ENCODE peak calls at places on chromosomes 16 and 17, in seven cellular contexts. E is HFF-Myc, U is suprapubic skin, F is esophagus squamous epithelium, O is thyroid gland, N is Caco-2, M is lower leg skin. W is an unnamed sample.

GRCh38 chr17:50926523-50926922 is 60.4 kb upstream of the TOB1 start:
- DNase-seq in E (no peak), N (no peak), O (no peak), F (no peak), U (no peak), M (no peak), W (no peak)

GRCh38 chr17:50508573-50509460 is 578 bp downstream of the MYCBPAP start:
- DNase-seq in M (no peak), O (peak; percentile 58), E (no peak), U (no peak), F (no peak), N (no peak), W (no peak)

GRCh38 chr16:83907111-83907510 is 8.2 kb downstream of the MLYCD start:
- DNase-seq in U (no peak), E (no peak), M (no peak), F (no peak), N (no peak), O (no peak), W (no peak)

GRCh38 chr17:65594585-65594940 is 33.1 kb upstream of the AXIN2 start:
- DNase-seq in O (no peak), U (no peak), E (peak; percentile 43), N (no peak), F (no peak), M (no peak), W (no peak)

GRCh38 chr16:13864689-13865088 is 55.3 kb upstream of the ERCC4 start:
- DNase-seq in U (no peak), M (no peak), N (no peak), E (no peak), F (no peak), O (no peak), W (no peak)

GRCh38 chr17:29143894-29144293 is 36.3 kb downstream of the MYO18A start:
- DNase-seq in F (no peak), N (no peak), E (no peak), U (no peak), O (peak; percentile 15), M (no peak), W (no peak)

GRCh38 chr16:27169511-27170071 is 33.7 kb upstream of the KDM8 start:
- DNase-seq in O (peak; percentile 10), M (no peak), N (peak; percentile 35), F (no peak), U (no peak), E (no peak), W (no peak)

GRCh38 chr16:57818377-57819055 is 16.2 kb upstream of the KIFC3 start:
- DNase-seq in E (no peak), M (no peak), O (no peak), U (no peak), N (no peak), F (no peak), W (no peak)

GRCh38 chr16:23378921-23379320 is 74.1 kb downstream of the COG7 start:
- DNase-seq in U (no peak), M (no peak), O (no peak), F (no peak), E (no peak), N (no peak), W (no peak)

GRCh38 chr16:1167276-1168107 is 14.6 kb downstream of the CACNA1H start:
- DNase-seq in M (no peak), O (no peak), U (no peak), F (no peak), E (no peak), N (no peak), W (no peak)

GRCh38 chr16:48347980-48348379 is 37.2 kb downstream of the SIAH1 start:
- DNase-seq in O (no peak), E (no peak), M (no peak), U (no peak), N (no peak), F (no peak), W (no peak)

GRCh38 chr17:8941980-8942617 is 23.4 kb downstream of the PIK3R5 start:
- DNase-seq in O (no peak), N (no peak), U (peak; percentile 42), E (no peak), F (no peak), M (no peak), W (no peak)

GRCh38 chr16:29962344-29962994 is 590 bp downstream of the TMEM219 start:
- DNase-seq in F (no peak), N (no peak), E (no peak), U (no peak), M (peak; percentile 68), O (peak; percentile 15), W (no peak)

GRCh38 chr17:69450857-69451410 is 36.4 kb downstream of the MAP2K6 start:
- DNase-seq in E (no peak), F (no peak), O (no peak), U (no peak), N (no peak), M (no peak), W (no peak)

GRCh38 chr17:6491071-6491700 is 46.9 kb downstream of the PIMREG start:
- DNase-seq in M (no peak), O (no peak), F (no peak), E (no peak), U (peak; percentile 19), N (no peak), W (no peak)

GRCh38 chr17:28130455-28130854 is 88.0 kb downstream of the NLK start:
- DNase-seq in N (no peak), E (no peak), F (no peak), U (no peak), O (no peak), M (no peak), W (no peak)

GRCh38 chr17:45836047-45837044 is 8.3 kb upstream of the SPPL2C start:
- DNase-seq in M (no peak), U (no peak), E (no peak), O (no peak), N (no peak), F (no peak), W (no peak)

GRCh38 chr16:14146445-14146844 is 75.3 kb downstream of the MRTFB start:
- DNase-seq in F (no peak), N (no peak), U (no peak), M (no peak), O (no peak), E (no peak), W (no peak)

GRCh38 chr16:72332926-72333325 is 161.0 kb upstream of the PMFBP1 start:
- DNase-seq in M (no peak), E (no peak), F (no peak), U (no peak), N (no peak), O (no peak), W (no peak)

GRCh38 chr17:77118251-77118928 is 22.4 kb upstream of the SEC14L1 start:
- DNase-seq in U (no peak), F (no peak), N (no peak), E (no peak), M (no peak), O (no peak), W (no peak)

GRCh38 chr17:45580914-45581313 is 90.4 kb upstream of the PLEKHM1 start:
- DNase-seq in O (no peak), E (no peak), F (no peak), M (no peak), N (no peak), U (no peak), W (no peak)

GRCh38 chr16:82456683-82457082 is 170.1 kb upstream of the CDH13 start:
- DNase-seq in U (no peak), O (peak; percentile 67), F (no peak), E (peak; percentile 24), N (peak; percentile 72), M (no peak), W (peak; percentile 52)

GRCh38 chr17:20009052-20009301 is 182 bp upstream of the SPECC1 start:
- DNase-seq in U (no peak), N (no peak), M (no peak), F (no peak), E (no peak), O (no peak), W (no peak)
- TF ChIP-seq CTCF in U (no peak), N (no peak), M (no peak), F (no peak), E (peak; percentile 86), O (no peak), W (no peak)

DNA sequence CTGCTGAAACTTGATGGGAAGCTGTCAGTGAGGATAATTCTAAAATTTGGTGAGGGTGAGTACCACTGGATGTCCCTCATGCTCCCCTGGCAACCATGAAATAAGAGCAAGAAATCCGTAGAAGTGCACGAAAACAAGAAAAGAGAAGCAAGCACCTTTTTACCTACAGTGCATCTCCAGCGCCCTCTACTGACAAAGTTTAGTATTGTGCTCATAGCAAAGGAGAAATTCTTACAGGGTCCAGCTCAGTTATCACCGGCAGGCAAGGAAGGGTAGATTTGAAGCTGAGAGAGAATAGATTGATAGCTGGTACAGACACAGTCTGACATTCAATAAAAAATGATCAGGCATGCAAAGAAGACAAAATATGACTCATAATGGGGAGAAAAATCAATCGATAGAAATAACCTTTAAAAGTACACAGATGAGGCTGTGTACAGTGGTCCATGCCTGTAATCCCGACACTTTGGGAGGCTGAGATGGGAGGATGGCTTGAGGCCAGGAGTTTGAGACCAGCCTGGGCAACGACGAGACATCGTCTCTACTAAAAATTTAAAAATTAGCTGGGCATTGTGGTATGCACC is 28.3 kb upstream of the TEX2 start:
- DNase-seq in N (no peak), O (no peak), M (no peak), F (no peak), U (no peak), E (no peak), W (no peak)
- TF ChIP-seq CTCF in N (peak; percentile 69), O (no peak), M (no peak), F (peak; percentile 53), U (no peak), E (peak; percentile 70), W (peak; percentile 50)

GRCh38 chr16:67551091-67551490 is 11.2 kb upstream of the CTCF start:
- DNase-seq in O (no peak), M (no peak), N (no peak), E (no peak), F (no peak), U (no peak), W (no peak)

GRCh38 chr16:67549240-67549639 is 13.1 kb upstream of the CTCF start:
- DNase-seq in M (no peak), O (no peak), N (no peak), E (no peak), F (no peak), U (no peak), W (no peak)

GRCh38 chr16:67548265-67549126 is 13.8 kb upstream of the CTCF start:
- DNase-seq in M (peak; percentile 81), E (no peak), N (no peak), U (no peak), F (no peak), O (no peak), W (no peak)

GRCh38 chr16:67551972-67552371 is 10.4 kb upstream of the CTCF start:
- DNase-seq in U (no peak), E (no peak), M (no peak), N (no peak), F (no peak), O (no peak), W (no peak)

GRCh38 chr16:67549936-67550335 is 12.4 kb upstream of the CTCF start:
- DNase-seq in O (no peak), N (no peak), E (no peak), F (no peak), M (no peak), U (no peak), W (no peak)
- TF ChIP-seq CTCF in O (no peak), N (no peak), E (no peak), F (no peak), M (no peak), U (no peak), W (no peak)

DNA sequence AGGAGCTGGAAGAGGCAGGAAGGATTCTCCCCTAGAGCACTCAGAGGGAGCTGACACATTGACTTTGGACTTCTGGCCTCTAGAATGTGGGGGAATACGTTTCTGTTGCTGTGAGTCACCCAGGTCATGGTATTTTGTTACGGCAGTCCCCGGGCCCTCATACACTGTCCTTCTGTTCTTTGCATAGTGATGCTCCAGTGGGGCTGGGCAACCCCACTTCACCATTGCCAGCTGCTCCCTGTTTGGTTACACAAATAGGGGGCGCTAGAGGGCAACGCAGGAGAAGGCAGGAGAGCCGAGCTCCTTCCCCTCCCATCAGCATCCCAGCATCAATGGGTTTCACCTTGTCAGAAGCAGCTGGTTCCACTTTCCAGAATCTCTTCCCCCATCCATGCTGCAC is 257.7 kb upstream of the FOXF1 start:
- DNase-seq in O (no peak), F (no peak), E (no peak), U (no peak), M (peak; percentile 49), N (no peak), W (no peak)
- TF ChIP-seq CTCF in O (no peak), F (peak; percentile 36), E (peak; percentile 61), U (no peak), M (no peak), N (peak; percentile 28), W (peak; percentile 43)